ENCODE peak calls at places on chromosomes 7 and 10, in eight cellular contexts. W, Z, P, O, K, B, I and D are unnamed samples.

GRCh38 chr10:99906470-99906869 is 103.3 kb downstream of the DNMBP start:
- DNase-seq in B (no peak), K (no peak), O (peak), Z (peak), W (no peak), P (no peak), I (no peak), D (no peak)

GRCh38 chr7:111855161-111855841 is 293.0 kb upstream of the IMMP2L start:
- DNase-seq in B (no peak), I (no peak), Z (peak), P (peak), K (peak), O (peak), W (peak), D (peak)

GRCh38 chr7:158856883-158857668 is 718 bp downstream of the DYNC2I1 start:
- DNase-seq in K (no peak), I (no peak), W (no peak), P (no peak), B (no peak), O (no peak), Z (no peak), D (no peak)

GRCh38 chr10:51095444-51095843 is 21.2 kb downstream of the PRKG1 start:
- DNase-seq in O (no peak), I (no peak), Z (no peak), K (no peak), P (no peak), W (no peak), B (no peak), D (no peak)

GRCh38 chr7:85489498-85489897 is 302.6 kb upstream of the SEMA3D start:
- DNase-seq in B (no peak), I (no peak), P (no peak), W (peak), O (no peak), K (no peak), Z (no peak), D (no peak)

GRCh38 chr10:19843487-19843886 is 27.3 kb downstream of the PLXDC2 start:
- DNase-seq in O (no peak), B (no peak), I (no peak), P (no peak), W (no peak), K (no peak), Z (no peak), D (no peak)

GRCh38 chr7:106480161-106480579 is 180.8 kb downstream of the CCDC71L start:
- DNase-seq in W (no peak), O (peak), Z (no peak), K (no peak), P (peak), I (no peak), B (no peak), D (peak)

GRCh38 chr10:47175181-47176080 is 124.6 kb upstream of the GDF10 start:
- DNase-seq in P (no peak), Z (no peak), I (no peak), B (no peak), W (no peak), K (no peak), O (no peak), D (no peak)

GRCh38 chr7:3943265-3943664 is 642.2 kb downstream of the SDK1 start:
- DNase-seq in Z (no peak), K (no peak), O (no peak), I (no peak), B (no peak), P (no peak), W (no peak), D (no peak)

GRCh38 chr7:6643915-6644625 is 7.0 kb downstream of the ZNF316 start:
- DNase-seq in K (no peak), P (no peak), I (no peak), W (no peak), Z (no peak), O (no peak), B (no peak), D (no peak)

GRCh38 chr10:78314651-78315050 is 281.0 kb downstream of the RPS24 start:
- DNase-seq in P (no peak), I (no peak), O (no peak), Z (no peak), B (no peak), W (no peak), K (no peak), D (no peak)

GRCh38 chr7:94182066-94182465 is 177.9 kb upstream of the BET1 start:
- DNase-seq in K (no peak), P (no peak), O (no peak), Z (no peak), B (no peak), I (no peak), W (peak), D (no peak)

GRCh38 chr7:139286144-139286543 is 55.0 kb upstream of the FMC1 start:
- DNase-seq in O (no peak), K (no peak), Z (no peak), P (no peak), B (no peak), I (no peak), W (no peak), D (no peak)

GRCh38 chr10:112767156-112767555 is 182.9 kb upstream of the TCF7L2 start:
- DNase-seq in B (no peak), P (no peak), O (no peak), W (no peak), Z (no peak), K (no peak), I (no peak), D (no peak)

GRCh38 chr7:104156842-104157277 is 51.0 kb downstream of the ORC5 start:
- DNase-seq in P (no peak), I (no peak), O (peak), B (no peak), K (peak), Z (no peak), W (no peak), D (no peak)

GRCh38 chr7:27243340-27244163 is 950 bp downstream of the EVX1 start:
- DNase-seq in Z (no peak), I (no peak), B (no peak), P (no peak), W (no peak), O (no peak), K (no peak), D (no peak)

GRCh38 chr7:33754933-33755928 is 150.1 kb upstream of the BMPER start:
- DNase-seq in K (peak), W (no peak), O (no peak), P (no peak), Z (no peak), B (no peak), I (no peak), D (no peak)

GRCh38 chr7:100886936-100887185 is 2.7 kb downstream of the UFSP1 start:
- DNase-seq in O (no peak), Z (no peak), P (no peak), K (peak), W (no peak), I (no peak), B (no peak), D (no peak)

GRCh38 chr10:43453266-43453831 is 16.4 kb downstream of the ZNF487 start:
- DNase-seq in Z (no peak), B (no peak), I (no peak), W (no peak), O (peak), P (peak), K (no peak), D (peak)

GRCh38 chr10:71513454-71513853 is 116.7 kb downstream of the CDH23 start:
- DNase-seq in B (no peak), K (no peak), O (no peak), Z (no peak), P (no peak), W (no peak), I (no peak), D (no peak)

GRCh38 chr7:115349635-115350034 is 427.7 kb downstream of the MDFIC start:
- DNase-seq in K (no peak), I (no peak), B (no peak), Z (no peak), O (no peak), W (no peak), P (no peak), D (no peak)

DNA sequence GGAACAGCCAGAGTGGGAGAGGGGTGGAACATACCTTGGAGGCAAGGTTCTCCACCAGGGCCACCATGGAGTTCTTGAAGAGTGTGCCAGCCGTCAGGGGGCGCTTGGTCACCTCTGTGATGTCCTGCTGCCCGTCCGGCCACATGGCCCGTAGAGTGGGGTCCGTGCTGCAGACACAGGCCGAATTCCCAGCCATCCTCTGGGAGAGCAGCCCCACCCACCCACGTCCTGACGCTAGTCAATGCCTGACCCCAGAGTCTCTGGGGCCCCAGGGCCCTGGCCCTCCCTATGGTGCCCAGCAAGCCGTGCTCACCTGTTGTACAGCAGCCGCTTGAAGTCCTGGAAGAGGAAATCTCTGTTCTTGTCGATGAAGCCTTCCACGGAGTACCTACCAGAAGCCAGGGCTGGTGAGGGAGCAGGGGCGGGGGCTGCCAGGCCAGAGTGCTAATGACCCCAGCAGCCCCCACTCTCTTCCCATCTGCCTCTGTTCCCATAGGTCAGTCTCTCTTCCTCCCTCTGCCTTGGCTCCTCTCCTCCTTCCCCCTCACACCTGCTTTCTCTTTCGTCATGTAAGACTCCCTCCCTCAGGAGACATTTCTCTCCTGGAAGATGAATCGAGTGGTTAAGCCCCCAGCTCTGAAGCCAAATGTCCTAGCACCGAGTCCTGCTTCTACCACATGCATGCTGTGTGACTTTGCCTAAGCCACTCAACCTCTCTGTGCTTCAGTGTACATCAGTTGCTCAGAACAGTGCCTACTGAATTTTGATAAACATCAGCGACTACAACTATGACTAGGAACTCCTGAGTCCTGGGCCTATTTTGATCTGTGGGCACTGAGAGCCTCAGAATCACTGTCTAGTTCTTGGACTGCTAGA is 11.0 kb downstream of the MYO1G start:
- DNase-seq in B (no peak), Z (no peak), O (no peak), P (peak), I (no peak), K (peak), W (no peak), D (no peak)
- TF ChIP-seq CTCF in B (peak), Z (no peak), O (no peak), P (no peak), I (peak), K (peak), W (peak), D (no peak)

GRCh38 chr10:92550924-92551323 is 23.0 kb downstream of the IDE start:
- DNase-seq in Z (no peak), I (no peak), K (no peak), W (no peak), B (no peak), O (no peak), P (no peak), D (no peak)

GRCh38 chr10:92553959-92554358 is 19.9 kb downstream of the IDE start:
- DNase-seq in Z (no peak), P (no peak), B (no peak), K (no peak), W (no peak), I (no peak), O (no peak), D (no peak)

GRCh38 chr10:92547676-92548075 is 26.2 kb downstream of the IDE start:
- DNase-seq in O (no peak), Z (no peak), W (no peak), P (no peak), B (no peak), I (no peak), K (no peak), D (no peak)

DNA sequence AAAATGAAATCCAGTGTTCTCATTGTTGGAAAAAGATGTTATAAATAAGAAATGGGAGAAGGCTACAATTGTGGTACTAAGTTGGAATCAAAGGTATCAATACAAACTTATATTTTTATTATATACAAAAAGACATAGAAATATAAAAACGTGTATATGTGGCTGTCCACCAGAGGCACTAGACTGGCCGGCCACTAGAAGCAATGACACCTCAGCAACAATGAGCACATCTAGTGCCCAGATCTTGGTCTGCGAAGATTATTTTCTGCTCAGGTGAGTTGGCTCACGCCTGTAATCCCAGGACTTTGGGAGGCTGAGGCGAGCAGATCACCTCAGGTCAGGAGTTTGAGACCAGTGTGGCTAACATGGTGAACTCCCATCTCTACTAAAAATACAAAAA is 21.6 kb downstream of the IDE start:
- DNase-seq in K (no peak), I (no peak), P (no peak), Z (no peak), W (no peak), O (peak), B (no peak), D (no peak)
- TF ChIP-seq CTCF in K (peak), I (peak), P (peak), Z (peak), W (no peak), O (peak), B (no peak), D (peak)

GRCh38 chr7:49001610-49002033 is 77.3 kb downstream of the CDC14C start:
- DNase-seq in O (peak), B (no peak), K (peak), P (peak), Z (peak), I (no peak), W (no peak), D (peak)
- TF ChIP-seq CTCF in O (peak), B (peak), K (peak), P (peak), Z (peak), I (peak), W (no peak), D (peak)

GRCh38 chr7:129334473-129334872 is 99.8 kb upstream of the STRIP2 start:
- DNase-seq in P (no peak), B (no peak), Z (no peak), K (no peak), O (no peak), I (no peak), W (no peak), D (no peak)
- TF ChIP-seq CTCF in P (no peak), B (no peak), Z (no peak), K (no peak), O (no peak), I (no peak), W (no peak), D (no peak)

GRCh38 chr7:108384721-108385483 is 71.3 kb downstream of the NRCAM start:
- DNase-seq in I (no peak), W (no peak), P (no peak), B (no peak), O (peak), K (no peak), Z (no peak), D (peak)
- TF ChIP-seq CTCF in I (no peak), W (no peak), P (peak), B (no peak), O (peak), K (peak), Z (no peak), D (peak)

GRCh38 chr7:93178213-93178612 is 30.0 kb upstream of the SAMD9L start:
- DNase-seq in Z (peak), I (no peak), O (no peak), B (no peak), K (peak), W (no peak), P (no peak), D (no peak)
- TF ChIP-seq CTCF in Z (peak), I (peak), O (no peak), B (no peak), K (peak), W (no peak), P (peak), D (no peak)